ENCODE peak calls at places on chromosomes 16 and 17, in six cellular contexts. One of them, this sample, is unnamed.

GRCh38 chr16:54462151-54462651 is 175.6 kb upstream of the IRX3 start:
- DNase-seq in type B pancreatic cell: no peak
- DNase-seq in T-helper 2 cell treated with Interferon-gamma antibody and Interleukin-4, amounts not matched to agents 5 μg/mL and 100 μg/mL, for 36 hours: no peak
- DNase-seq in NCI-H1417 treated with DMSO at 0.1 percent for 48 hours: no peak
- DNase-seq in GOT3: no peak
- DNase-seq in left ventricle myocardium inferior: no peak
- DNase-seq in this sample: no peak

GRCh38 chr16:31064882-31065461 is 9.1 kb downstream of the ZNF668 start:
- DNase-seq in type B pancreatic cell: no peak
- DNase-seq in GOT3: no peak
- DNase-seq in left ventricle myocardium inferior: peak; percentile 68
- DNase-seq in T-helper 2 cell treated with Interferon-gamma antibody and Interleukin-4, amounts not matched to agents 5 μg/mL and 100 μg/mL, for 36 hours: no peak
- DNase-seq in NCI-H1417 treated with DMSO at 0.1 percent for 48 hours: no peak
- DNase-seq in this sample: no peak

GRCh38 chr16:4763791-4764190 is 3.2 kb downstream of the ZNF500 start:
- DNase-seq in type B pancreatic cell: no peak
- DNase-seq in GOT3: no peak
- DNase-seq in NCI-H1417 treated with DMSO at 0.1 percent for 48 hours: no peak
- DNase-seq in left ventricle myocardium inferior: no peak
- DNase-seq in T-helper 2 cell treated with Interferon-gamma antibody and Interleukin-4, amounts not matched to agents 5 μg/mL and 100 μg/mL, for 36 hours: no peak
- DNase-seq in this sample: no peak

GRCh38 chr17:67403483-67403882 is 26.4 kb downstream of the PITPNC1 start:
- DNase-seq in type B pancreatic cell: no peak
- DNase-seq in GOT3: no peak
- DNase-seq in NCI-H1417 treated with DMSO at 0.1 percent for 48 hours: no peak
- DNase-seq in left ventricle myocardium inferior: no peak
- DNase-seq in T-helper 2 cell treated with Interferon-gamma antibody and Interleukin-4, amounts not matched to agents 5 μg/mL and 100 μg/mL, for 36 hours: no peak
- DNase-seq in this sample: no peak

GRCh38 chr17:9529033-9529748 is 46.4 kb downstream of the STX8 start:
- DNase-seq in NCI-H1417 treated with DMSO at 0.1 percent for 48 hours: no peak
- DNase-seq in GOT3: no peak
- DNase-seq in T-helper 2 cell treated with Interferon-gamma antibody and Interleukin-4, amounts not matched to agents 5 μg/mL and 100 μg/mL, for 36 hours: no peak
- DNase-seq in type B pancreatic cell: no peak
- DNase-seq in left ventricle myocardium inferior: no peak
- DNase-seq in this sample: peak; percentile 7

GRCh38 chr16:7651803-7652570 is 319.3 kb downstream of the RBFOX1 start:
- DNase-seq in T-helper 2 cell treated with Interferon-gamma antibody and Interleukin-4, amounts not matched to agents 5 μg/mL and 100 μg/mL, for 36 hours: no peak
- DNase-seq in type B pancreatic cell: no peak
- DNase-seq in GOT3: no peak
- DNase-seq in NCI-H1417 treated with DMSO at 0.1 percent for 48 hours: no peak
- DNase-seq in left ventricle myocardium inferior: no peak
- DNase-seq in this sample: no peak

GRCh38 chr16:11743308-11744074 is 834 bp upstream of the TXNDC11 start:
- DNase-seq in type B pancreatic cell: no peak
- DNase-seq in T-helper 2 cell treated with Interferon-gamma antibody and Interleukin-4, amounts not matched to agents 5 μg/mL and 100 μg/mL, for 36 hours: no peak
- DNase-seq in GOT3: no peak
- DNase-seq in left ventricle myocardium inferior: no peak
- DNase-seq in NCI-H1417 treated with DMSO at 0.1 percent for 48 hours: no peak
- DNase-seq in this sample: peak; percentile 98

GRCh38 chr17:78724544-78724943 is 57.5 kb downstream of the CYTH1 start:
- DNase-seq in GOT3: no peak
- DNase-seq in NCI-H1417 treated with DMSO at 0.1 percent for 48 hours: no peak
- DNase-seq in type B pancreatic cell: no peak
- DNase-seq in T-helper 2 cell treated with Interferon-gamma antibody and Interleukin-4, amounts not matched to agents 5 μg/mL and 100 μg/mL, for 36 hours: no peak
- DNase-seq in left ventricle myocardium inferior: no peak
- DNase-seq in this sample: no peak

GRCh38 chr16:89697616-89698331 is 3.7 kb downstream of the SPATA2L start:
- DNase-seq in NCI-H1417 treated with DMSO at 0.1 percent for 48 hours: peak; percentile 21
- DNase-seq in T-helper 2 cell treated with Interferon-gamma antibody and Interleukin-4, amounts not matched to agents 5 μg/mL and 100 μg/mL, for 36 hours: no peak
- DNase-seq in GOT3: no peak
- DNase-seq in left ventricle myocardium inferior: no peak
- DNase-seq in type B pancreatic cell: no peak
- DNase-seq in this sample: no peak

GRCh38 chr16:10321407-10322397 is 64.2 kb upstream of the ATF7IP2 start:
- DNase-seq in GOT3: no peak
- DNase-seq in T-helper 2 cell treated with Interferon-gamma antibody and Interleukin-4, amounts not matched to agents 5 μg/mL and 100 μg/mL, for 36 hours: no peak
- DNase-seq in type B pancreatic cell: no peak
- DNase-seq in left ventricle myocardium inferior: no peak
- DNase-seq in NCI-H1417 treated with DMSO at 0.1 percent for 48 hours: no peak
- DNase-seq in this sample: no peak

This sample was measured in HepG2.